ENCODE peak calls at places on chromosomes 13 and 19, in six cellular contexts. F, K, J, D, C and M are unnamed samples.

GRCh38 chr13:113365551-113365971 is 1.6 kb upstream of the GRTP1 start:
- DNase-seq in D (peak), F (no peak), J (no peak), C (no peak), K (no peak), M (no peak)

GRCh38 chr13:65063753-65064152 is 2166.4 kb downstream of the PCDH9 start:
- DNase-seq in K (no peak), D (no peak), F (no peak), C (no peak), J (no peak), M (no peak)

GRCh38 chr13:78700121-78700910 is 41.4 kb upstream of the OBI1 start:
- DNase-seq in D (no peak), C (peak), J (no peak), F (no peak), K (no peak), M (no peak)

GRCh38 chr19:40663712-40664692 is 26.4 kb downstream of the NUMBL start:
- DNase-seq in F (no peak), K (peak), J (no peak), C (peak), D (no peak), M (no peak)

GRCh38 chr13:76991432-76991795 is 467 bp upstream of the CLN5 start:
- DNase-seq in F (peak), K (no peak), D (no peak), J (no peak), C (no peak), M (no peak)

GRCh38 chr13:43129511-43130130 is 106.2 kb downstream of the DNAJC15 start:
- DNase-seq in F (no peak), K (no peak), D (no peak), J (no peak), C (peak), M (no peak)

GRCh38 chr13:23462815-23463559 is 29.5 kb upstream of the SACS start:
- DNase-seq in C (no peak), J (no peak), K (no peak), D (no peak), F (no peak), M (no peak)

GRCh38 chr13:94557836-94558235 is 38.1 kb downstream of the TGDS start:
- DNase-seq in J (no peak), K (no peak), F (no peak), D (no peak), C (no peak), M (no peak)

GRCh38 chr13:43405457-43405856 is 381.3 kb downstream of the ENOX1 start:
- DNase-seq in F (no peak), D (no peak), J (no peak), K (no peak), C (no peak), M (no peak)

GRCh38 chr13:26600345-26600761 is 42.9 kb downstream of the WASF3 start:
- DNase-seq in J (no peak), D (no peak), K (no peak), C (no peak), F (no peak), M (no peak)

GRCh38 chr19:1651061-1651547 is 1.3 kb downstream of the TCF3 start:
- DNase-seq in J (no peak), C (peak), F (peak), K (peak), D (peak), M (no peak)

GRCh38 chr13:51981355-51981754 is 29.9 kb downstream of the ATP7B start:
- DNase-seq in K (no peak), J (peak), D (no peak), C (no peak), F (no peak), M (no peak)

GRCh38 chr19:32677657-32678056 is 2.0 kb downstream of the RGS9BP start:
- DNase-seq in D (no peak), K (no peak), C (no peak), J (no peak), F (no peak), M (no peak)

GRCh38 chr19:54525636-54526035 is 23.0 kb downstream of the LAIR2 start:
- DNase-seq in K (no peak), J (peak), D (no peak), F (no peak), C (no peak), M (no peak)

GRCh38 chr19:18456974-18457373 is 19.0 kb upstream of the ISYNA1 start:
- DNase-seq in F (no peak), D (no peak), C (no peak), J (no peak), K (no peak), M (no peak)

GRCh38 chr19:11061951-11062350 is 27.3 kb upstream of the LDLR start:
- DNase-seq in J (no peak), D (no peak), F (no peak), K (no peak), C (no peak), M (no peak)

GRCh38 chr19:989381-990081 is 5.4 kb downstream of the WDR18 start:
- DNase-seq in J (no peak), F (no peak), D (no peak), C (no peak), K (no peak), M (no peak)

DNA sequence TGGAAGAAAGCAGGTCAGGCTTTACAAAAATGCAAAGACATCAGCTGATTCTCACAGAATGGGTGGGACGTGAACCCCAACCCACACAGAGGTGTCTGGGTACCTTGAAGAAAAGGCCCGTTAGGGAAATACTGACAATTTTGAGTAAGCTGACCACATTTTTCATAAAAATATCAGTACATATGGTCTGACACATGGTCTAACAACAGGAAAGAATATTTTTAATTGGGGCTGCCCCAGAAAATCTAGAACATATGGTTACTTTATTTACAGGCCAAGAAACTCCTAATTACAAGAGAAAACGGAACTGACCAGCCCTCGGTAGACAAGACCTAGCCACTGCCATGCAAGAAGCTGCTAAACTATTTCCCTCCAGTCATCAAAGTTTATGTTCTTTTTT is 48.7 kb upstream of the ITM2B start:
- DNase-seq in K (no peak), F (no peak), C (no peak), J (no peak), D (no peak), M (no peak)
- TF ChIP-seq JUND in K (no peak), F (no peak), C (no peak), J (no peak), D (no peak), M (no peak)

DNA sequence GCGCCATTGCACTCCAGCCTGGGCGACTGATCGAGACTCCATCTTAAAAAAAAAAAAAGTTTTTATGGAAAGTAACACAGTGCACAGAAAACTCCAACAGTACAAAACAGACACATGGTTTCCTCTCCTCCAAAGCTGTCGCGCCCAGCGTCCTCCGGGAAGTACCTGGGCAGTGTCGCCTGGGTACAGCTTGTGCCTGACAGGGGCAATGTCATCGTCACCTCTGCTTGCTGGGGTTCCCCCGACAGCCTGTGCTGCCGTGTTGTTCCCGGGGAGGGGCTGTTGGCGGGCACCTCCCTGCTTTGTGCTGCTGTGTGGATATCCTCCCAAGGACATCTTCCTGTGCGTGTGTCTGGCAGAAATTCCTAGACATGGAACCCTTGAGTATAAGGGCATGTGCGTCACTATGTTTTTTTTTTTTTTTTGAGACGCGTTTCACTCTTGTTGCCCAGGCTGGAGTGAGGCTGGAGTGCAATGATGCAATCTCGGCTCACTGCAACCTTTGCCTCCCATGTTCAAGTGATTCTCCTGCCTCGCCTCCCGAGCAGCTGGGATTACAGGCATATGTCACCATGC is 2.4 kb upstream of the F2RL3 start:
- DNase-seq in D (no peak), K (peak), F (no peak), C (no peak), J (peak), M (no peak)
- TF ChIP-seq POLR2AphosphoS5 in D (no peak), K (no peak), F (no peak), C (no peak), J (no peak), M (no peak)

GRCh38 chr19:38808741-38809140 is 4.0 kb downstream of the LGALS4 start:
- DNase-seq in D (no peak), F (no peak), C (no peak), J (no peak), K (no peak), M (no peak)
- TF ChIP-seq JUND in D (no peak), F (no peak), C (no peak), J (no peak), K (no peak), M (no peak)

GRCh38 chr13:20127563-20128458 is 33.0 kb downstream of the GJA3 start:
- DNase-seq in J (peak), D (peak), K (no peak), F (no peak), C (peak), M (no peak)

GRCh38 chr13:20125783-20126165 is 35.1 kb downstream of the GJA3 start:
- DNase-seq in F (no peak), J (no peak), C (no peak), K (no peak), D (no peak), M (no peak)

GRCh38 chr13:20126460-20127262 is 34.2 kb downstream of the GJA3 start:
- DNase-seq in F (no peak), K (no peak), J (no peak), C (no peak), D (no peak), M (no peak)

GRCh38 chr13:20128459-20128927 is 32.4 kb downstream of the GJA3 start:
- DNase-seq in K (no peak), J (peak), D (no peak), C (peak), F (no peak), M (no peak)

DNA sequence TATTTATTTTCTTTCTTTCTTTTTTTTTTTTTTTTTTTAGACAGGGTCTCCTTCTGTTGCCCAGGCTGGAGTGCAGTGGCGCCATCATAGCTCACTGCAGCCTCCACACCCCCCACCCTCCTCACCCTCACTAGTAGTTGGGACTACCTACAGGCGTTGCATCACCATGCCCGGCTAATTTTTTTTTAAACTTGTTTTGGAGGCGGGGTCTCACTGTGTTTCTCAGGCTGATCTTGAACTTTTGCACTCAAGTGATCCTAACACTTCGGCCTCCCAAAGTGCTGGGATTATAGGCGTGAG is 33.6 kb downstream of the GJA3 start:
- DNase-seq in C (no peak), K (no peak), J (peak), F (no peak), D (no peak), M (no peak)
- TF ChIP-seq POLR2AphosphoS5 in C (no peak), K (no peak), J (no peak), F (no peak), D (no peak), M (no peak)

DNA sequence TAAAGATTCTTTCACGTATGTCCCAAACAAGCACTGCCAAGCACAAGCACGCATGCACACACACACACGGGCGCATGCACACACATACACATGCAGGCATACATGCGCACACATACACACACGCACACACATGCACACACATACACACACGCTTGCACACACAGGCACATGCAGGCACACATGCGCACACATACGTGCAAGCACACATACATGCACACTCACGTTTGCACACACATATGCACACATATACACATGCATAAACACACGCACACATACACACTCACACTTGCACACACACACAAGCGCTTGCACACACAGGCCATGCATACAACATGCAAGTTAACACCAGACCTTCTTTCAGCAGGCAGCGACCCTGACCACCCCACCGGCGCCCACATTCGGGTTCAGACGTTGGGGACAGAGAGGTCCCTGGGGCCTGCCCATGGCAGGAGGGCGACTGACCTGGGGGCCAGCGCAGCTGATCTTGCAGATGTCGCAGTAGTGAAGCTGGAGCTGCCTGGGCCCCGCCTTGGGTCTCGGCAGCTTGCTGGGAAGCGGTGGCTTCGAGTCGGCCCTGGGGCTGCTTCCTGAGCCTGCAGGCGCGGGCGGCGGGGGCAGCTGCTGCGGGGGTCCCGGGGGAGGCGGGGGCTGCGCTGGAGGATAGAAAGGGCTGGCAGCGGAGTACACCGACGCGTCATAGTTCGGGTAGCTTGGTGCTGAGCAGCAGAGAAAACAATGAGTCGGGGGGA is 37.8 kb downstream of the ZFR2 start:
- DNase-seq in J (no peak), F (no peak), D (no peak), K (no peak), C (peak), M (no peak)
- TF ChIP-seq JUND in J (no peak), F (no peak), D (no peak), K (no peak), C (no peak), M (no peak)

GRCh38 chr19:46221981-46222610 is 7.4 kb upstream of the IGFL1 start:
- DNase-seq in K (no peak), C (no peak), J (no peak), F (no peak), D (peak), M (no peak)
- TF ChIP-seq POLR2AphosphoS5 in K (no peak), C (no peak), J (no peak), F (no peak), D (no peak), M (no peak)

GRCh38 chr19:14337510-14337909 is 43.7 kb upstream of the ADGRE5 start:
- DNase-seq in K (peak), F (no peak), J (no peak), C (peak), D (peak), M (peak)
- TF ChIP-seq JUND in K (no peak), F (no peak), J (no peak), C (no peak), D (no peak), M (no peak)

DNA sequence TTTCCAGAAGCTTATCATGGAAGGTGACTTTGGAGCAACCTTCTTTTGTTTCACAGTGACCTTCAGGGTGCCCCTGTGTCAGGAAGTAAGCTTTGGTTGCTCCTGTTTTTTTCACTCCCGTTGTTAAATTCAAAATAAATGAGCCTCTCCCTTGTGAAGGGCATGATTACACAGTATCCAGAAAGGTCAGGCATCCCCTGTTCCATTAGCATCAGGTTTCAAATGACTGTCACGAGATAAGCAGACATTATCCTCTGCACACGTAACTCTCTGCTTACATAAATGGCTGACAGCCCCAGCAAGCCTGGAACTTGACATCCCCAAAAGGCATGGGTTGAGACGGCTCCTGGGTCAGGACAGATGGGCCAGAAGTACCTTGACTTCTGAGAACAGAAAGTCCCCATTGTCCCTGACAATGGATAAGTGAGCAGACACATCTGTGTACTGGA is 52.0 kb downstream of the RAB20 start:
- DNase-seq in F (no peak), D (no peak), C (peak), J (peak), K (peak), M (no peak)
- TF ChIP-seq POLR2AphosphoS5 in F (no peak), D (no peak), C (no peak), J (no peak), K (peak), M (no peak)

GRCh38 chr13:73967397-73968165 is 166.6 kb downstream of the KLF12 start:
- DNase-seq in D (no peak), C (no peak), J (no peak), F (peak), K (no peak), M (no peak)
- TF ChIP-seq JUND in D (no peak), C (no peak), J (no peak), F (peak), K (no peak), M (no peak)